ENCODE peak calls at places on chromosomes 4 and X, in seven cellular contexts. Z is PC-3, G is colonic mucosa, C is HCT116, Y is OCI-LY7, I is adipocyte, D is endodermal cell. M is an unnamed sample.

GRCh38 chrX:15882704-15883539 is 28.3 kb upstream of the AP1S2 start:
- DNase-seq in D (no peak), Z (peak; percentile 54), Y (peak; percentile 26), I (no peak), G (no peak), C (no peak), M (no peak)

GRCh38 chrX:85851418-85851817 is 195.9 kb downstream of the CHM start:
- DNase-seq in C (peak; percentile 8), I (peak; percentile 27), D (peak; percentile 70), Z (peak; percentile 57), G (peak; percentile 25), Y (no peak), M (no peak)

GRCh38 chr4:138686078-138686477 is 329.5 kb upstream of the NOCT start:
- DNase-seq in C (no peak), Y (no peak), Z (no peak), I (no peak), D (no peak), G (no peak), M (no peak)

GRCh38 chr4:78776729-78777555 is 792 bp downstream of the BMP2K start:
- DNase-seq in G (peak; percentile 62), Y (peak; percentile 80), D (peak; percentile 79), Z (peak; percentile 74), C (peak; percentile 28), I (peak; percentile 77), M (peak; percentile 78)

GRCh38 chr4:48047421-48047844 is 30.9 kb downstream of the NIPAL1 start:
- DNase-seq in C (no peak), Y (peak; percentile 90), I (no peak), G (peak; percentile 36), Z (no peak), D (no peak), M (peak; percentile 77)

GRCh38 chr4:85376285-85376684 is 98.7 kb upstream of the ARHGAP24 start:
- DNase-seq in D (no peak), I (no peak), Z (no peak), C (no peak), G (no peak), Y (no peak), M (no peak)

GRCh38 chr4:5912614-5913019 is 19.7 kb upstream of the CRMP1 start:
- DNase-seq in G (no peak), C (no peak), Y (no peak), D (peak; percentile 67), Z (no peak), I (no peak), M (peak; percentile 9)

GRCh38 chr4:181757921-181758320 is 485.3 kb upstream of the TENM3 start:
- DNase-seq in Y (no peak), I (no peak), G (no peak), C (no peak), Z (no peak), D (no peak), M (no peak)

GRCh38 chrX:67353651-67354370 is 190.0 kb upstream of the AR start:
- DNase-seq in Y (no peak), G (no peak), Z (no peak), D (no peak), I (no peak), C (no peak), M (no peak)

GRCh38 chr4:504076-504475 is 5.1 kb downstream of the PIGG start:
- DNase-seq in Z (no peak), G (no peak), I (no peak), Y (no peak), D (no peak), C (no peak), M (no peak)

GRCh38 chr4:174420317-174420716 is 102.0 kb downstream of the HPGD start:
- DNase-seq in G (no peak), C (no peak), I (no peak), Y (no peak), Z (no peak), D (no peak), M (no peak)

GRCh38 chr4:118281611-118282442 is 71.0 kb downstream of the PRSS12 start:
- DNase-seq in D (peak; percentile 71), I (peak; percentile 64), G (no peak), Y (no peak), C (no peak), Z (no peak), M (no peak)

GRCh38 chr4:169266081-169266480 is 4.7 kb downstream of the SH3RF1 start:
- DNase-seq in I (no peak), C (no peak), Y (no peak), D (no peak), Z (no peak), G (no peak), M (no peak)

GRCh38 chr4:169266661-169267060 is 4.1 kb downstream of the SH3RF1 start:
- DNase-seq in D (no peak), Y (no peak), I (peak; percentile 42), G (no peak), Z (no peak), C (no peak), M (no peak)

GRCh38 chr4:169263791-169264392 is 6.9 kb downstream of the SH3RF1 start:
- DNase-seq in G (peak; percentile 77), Z (no peak), C (no peak), Y (no peak), I (no peak), D (no peak), M (no peak)

GRCh38 chr4:169268951-169269781 is 1.6 kb downstream of the SH3RF1 start:
- DNase-seq in I (peak; percentile 76), Z (peak; percentile 74), D (peak; percentile 60), G (peak; percentile 52), C (no peak), Y (no peak), M (no peak)

DNA sequence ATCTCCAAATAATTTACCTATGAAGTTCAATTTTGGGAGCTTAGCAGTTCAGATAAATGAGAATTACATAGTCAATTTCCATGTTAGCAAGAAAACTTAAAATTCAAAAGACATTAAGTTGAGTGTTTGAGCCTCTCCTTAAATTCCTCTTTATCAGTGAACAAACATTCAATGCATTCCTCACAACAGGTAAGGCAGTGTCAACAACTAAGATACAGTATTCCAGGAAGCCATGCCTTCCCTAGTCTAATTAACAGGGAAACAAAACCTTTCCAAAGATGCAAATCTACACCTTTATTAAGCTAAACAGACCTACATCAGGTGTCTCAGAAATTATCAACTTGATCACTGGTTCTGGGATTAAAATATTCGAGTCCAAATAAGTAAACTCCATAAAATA is 3.7 kb downstream of the SH3RF1 start:
- DNase-seq in G (no peak), D (no peak), Z (peak; percentile 41), Y (no peak), I (no peak), C (no peak), M (no peak)
- H3K4me3 ChIP-seq in G (peak overlapping the region; percentile 4), D (peak overlapping the region; percentile 85), Z (peak overlapping the region; percentile 87), Y (no peak overlapping the region), I (peak overlapping the region; percentile 95), C (no peak overlapping the region), M (no peak overlapping the region)

GRCh38 chr4:153594208-153594607 is 89.9 kb upstream of the TLR2 start:
- DNase-seq in D (no peak), C (no peak), I (peak; percentile 85), Z (peak; percentile 31), G (no peak), Y (no peak), M (no peak)

GRCh38 chr4:153591441-153591840 is 92.6 kb upstream of the TLR2 start:
- DNase-seq in D (no peak), Z (no peak), Y (no peak), I (no peak), C (no peak), G (no peak), M (no peak)

GRCh38 chr4:153592090-153592489 is 92.0 kb upstream of the TLR2 start:
- DNase-seq in D (no peak), Y (no peak), Z (no peak), C (no peak), G (no peak), I (no peak), M (no peak)

GRCh38 chr4:153595894-153596601 is 88.0 kb upstream of the TLR2 start:
- DNase-seq in C (no peak), I (no peak), Z (peak; percentile 29), D (no peak), G (no peak), Y (no peak), M (no peak)

DNA sequence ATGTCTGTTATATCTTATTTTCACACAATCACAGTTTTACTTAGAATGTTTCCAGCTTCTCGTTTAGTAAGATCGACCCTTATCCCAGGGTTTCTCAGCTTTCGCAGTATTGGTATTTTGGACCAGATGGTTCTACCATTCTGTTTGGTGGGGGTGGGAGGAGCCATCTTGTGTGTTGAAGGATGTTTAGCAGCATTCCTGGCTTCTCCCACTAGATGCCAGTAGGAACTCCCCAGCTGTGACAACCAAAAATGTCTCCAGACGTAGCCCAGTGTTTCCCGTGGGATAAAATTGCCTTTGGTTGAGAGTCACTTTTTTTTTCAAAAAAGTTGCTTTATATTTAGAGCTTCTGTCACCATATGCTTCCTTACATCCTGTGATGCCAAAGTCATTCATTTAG is 90.9 kb upstream of the TLR2 start:
- DNase-seq in C (no peak), D (no peak), G (no peak), Y (no peak), Z (no peak), I (no peak), M (no peak)
- H3K36me3 ChIP-seq in C (peaks cover 7% of the 10 kb centered on the region), D (peaks cover 4% of the 10 kb centered on the region), G (no peaks in the 10 kb centered on the region), Y (peaks cover 98% of the 10 kb centered on the region), Z (no peaks in the 10 kb centered on the region), I (peaks cover 34% of the 10 kb centered on the region), M (no peaks in the 10 kb centered on the region)

DNA sequence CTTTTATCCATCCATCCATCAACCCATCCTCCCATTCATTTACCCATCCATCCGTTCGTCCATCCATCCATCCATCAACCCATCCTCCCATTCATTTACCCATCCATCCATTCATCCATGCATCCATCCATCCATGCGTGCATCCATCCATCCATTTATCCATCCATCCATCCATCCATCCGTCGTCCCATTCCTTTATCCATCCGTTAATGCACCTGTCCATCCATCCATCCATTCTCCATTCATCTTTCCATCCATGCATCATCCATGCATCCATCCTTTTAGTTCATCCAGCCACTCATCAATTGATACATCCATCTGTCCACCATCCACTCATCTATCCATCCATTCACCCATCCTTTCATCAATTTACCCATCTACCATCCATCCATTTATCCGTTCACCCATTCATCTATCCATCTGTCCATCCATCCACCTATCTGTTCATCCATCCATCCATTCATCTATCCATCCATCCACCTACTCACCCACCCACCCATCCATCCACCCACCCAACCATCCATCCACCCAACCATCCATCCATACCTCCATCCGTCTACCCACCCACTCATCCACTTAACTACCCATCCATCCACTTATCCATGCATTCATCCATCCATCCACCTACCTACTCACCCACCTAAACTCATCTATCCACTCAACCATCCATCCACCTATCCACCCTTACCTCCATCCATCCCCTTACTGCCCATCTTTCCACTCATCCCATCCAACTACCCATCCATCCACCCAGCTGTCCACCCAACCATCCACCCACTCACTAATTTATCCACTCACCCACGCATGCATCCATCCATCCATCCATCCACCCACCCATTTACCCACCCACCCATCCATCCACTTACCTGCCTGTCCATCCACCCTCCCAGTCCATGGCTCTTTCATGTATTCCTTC is 9.6 kb downstream of the CD99 start:
- DNase-seq in I (no peak), D (no peak), C (no peak), Z (no peak), G (no peak), Y (no peak), M (no peak)
- H3K4me1 ChIP-seq in I (peaks cover 41% of the 10 kb centered on the region), D (no peaks in the 10 kb centered on the region), C (peaks cover 29% of the 10 kb centered on the region), Z (peaks cover 33% of the 10 kb centered on the region), G (peaks cover 11% of the 10 kb centered on the region), Y (peaks cover 61% of the 10 kb centered on the region), M (peaks cover 64% of the 10 kb centered on the region)

DNA sequence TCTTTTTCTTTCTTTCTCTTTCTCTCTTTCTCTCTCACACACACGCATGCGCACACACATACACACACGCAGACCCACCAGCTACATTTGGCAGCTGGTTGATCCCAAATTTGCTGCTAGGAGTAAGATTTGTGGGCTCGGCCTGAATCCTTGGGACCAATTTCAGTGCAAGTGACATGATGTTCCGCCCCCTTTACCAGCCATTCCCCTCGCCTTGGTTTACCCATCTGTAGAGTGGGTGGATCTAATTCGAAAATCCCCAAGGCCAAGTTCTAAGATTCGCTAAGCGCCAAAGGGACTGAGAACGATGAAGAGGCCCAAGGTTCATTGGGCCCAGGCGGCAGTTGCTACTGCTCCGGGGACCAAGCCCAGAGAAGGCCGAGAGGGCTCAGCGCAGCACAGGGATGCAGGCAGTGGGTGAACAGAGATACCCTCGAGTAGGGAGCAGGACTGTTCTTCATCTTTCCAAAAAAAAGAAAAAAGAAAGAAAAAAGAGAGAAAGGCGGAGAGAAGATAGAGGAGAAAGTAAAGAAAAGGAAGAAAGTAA is 5.8 kb downstream of the NKX3-2 start:
- DNase-seq in G (no peak), D (no peak), C (no peak), Y (no peak), I (no peak), Z (no peak), M (no peak)
- H3K4me3 ChIP-seq in G (no peak overlapping the region), D (no peak overlapping the region), C (no peak overlapping the region), Y (no peak overlapping the region), I (peak overlapping the region; percentile 58), Z (no peak overlapping the region), M (no peak overlapping the region)